ENCODE peak calls at places on chromosomes 6 and 20, in seven cellular contexts. One of them, this sample, is unnamed.

GRCh38 chr6:34128045-34128444 is 17.8 kb downstream of the GRM4 start:
- DNase-seq in stomach: no peak
- DNase-seq in GM12878: no peak
- DNase-seq in H1: no peak
- DNase-seq in sigmoid colon: no peak
- DNase-seq in A549: no peak
- DNase-seq in K562: no peak
- DNase-seq in this sample: no peak

GRCh38 chr6:163354085-163354484 is 60.4 kb upstream of the QKI start:
- DNase-seq in stomach: no peak
- DNase-seq in GM12878: no peak
- DNase-seq in A549: no peak
- DNase-seq in K562: no peak
- DNase-seq in H1: no peak
- DNase-seq in sigmoid colon: no peak
- DNase-seq in this sample: no peak

GRCh38 chr6:14612016-14612415 is 494.4 kb downstream of the CD83 start:
- DNase-seq in GM12878: no peak
- DNase-seq in A549: no peak
- DNase-seq in stomach: no peak
- DNase-seq in H1: no peak
- DNase-seq in K562: no peak
- DNase-seq in sigmoid colon: no peak
- DNase-seq in this sample: no peak

GRCh38 chr20:32034581-32035397 is 17.3 kb upstream of the HCK start:
- DNase-seq in H1: no peak
- DNase-seq in A549: peak; percentile 21
- DNase-seq in sigmoid colon: no peak
- DNase-seq in GM12878: no peak
- DNase-seq in K562: no peak
- DNase-seq in stomach: no peak
- DNase-seq in this sample: peak; percentile 52

GRCh38 chr6:131754088-131754487 is 43.3 kb upstream of the CTAGE9 start:
- DNase-seq in stomach: no peak
- DNase-seq in sigmoid colon: no peak
- DNase-seq in K562: no peak
- DNase-seq in H1: no peak
- DNase-seq in GM12878: no peak
- DNase-seq in A549: no peak
- DNase-seq in this sample: no peak

GRCh38 chr6:159100011-159100788 is 55.4 kb upstream of the TAGAP start:
- DNase-seq in sigmoid colon: no peak
- DNase-seq in GM12878: no peak
- DNase-seq in stomach: no peak
- DNase-seq in H1: no peak
- DNase-seq in K562: no peak
- DNase-seq in A549: no peak
- DNase-seq in this sample: no peak

GRCh38 chr6:67615796-67616195 is 1019.3 kb upstream of the ADGRB3 start:
- DNase-seq in stomach: no peak
- DNase-seq in GM12878: no peak
- DNase-seq in A549: no peak
- DNase-seq in K562: no peak
- DNase-seq in H1: no peak
- DNase-seq in sigmoid colon: no peak
- DNase-seq in this sample: no peak

GRCh38 chr6:110352603-110353303 is 5.4 kb downstream of the METTL24 start:
- DNase-seq in H1: no peak
- DNase-seq in GM12878: no peak
- DNase-seq in sigmoid colon: no peak
- DNase-seq in A549: no peak
- DNase-seq in stomach: no peak
- DNase-seq in K562: no peak
- DNase-seq in this sample: no peak

GRCh38 chr6:117906905-117907599 is at the start of gene SLC35F1:
- DNase-seq in A549: peak; percentile 6
- DNase-seq in H1: peak; percentile 89
- DNase-seq in sigmoid colon: no peak
- DNase-seq in stomach: peak; percentile 40
- DNase-seq in GM12878: no peak
- DNase-seq in K562: peak; percentile 34
- DNase-seq in this sample: peak; percentile 87

GRCh38 chr20:31572042-31572700 is 32.9 kb upstream of the ID1 start:
- DNase-seq in stomach: no peak
- DNase-seq in A549: no peak
- DNase-seq in GM12878: no peak
- DNase-seq in H1: no peak
- DNase-seq in K562: no peak
- DNase-seq in sigmoid colon: no peak
- DNase-seq in this sample: no peak

GRCh38 chr20:23152308-23152892 is 66.3 kb upstream of the CD93 start:
- DNase-seq in A549: peak; percentile 36
- DNase-seq in GM12878: no peak
- DNase-seq in stomach: peak; percentile 49
- DNase-seq in H1: peak; percentile 27
- DNase-seq in sigmoid colon: peak; percentile 85
- DNase-seq in K562: peak; percentile 88
- DNase-seq in this sample: peak; percentile 87

GRCh38 chr6:159761873-159762680 is at the start of gene ACAT2:
- DNase-seq in stomach: peak; percentile 97
- DNase-seq in H1: peak; percentile 93
- DNase-seq in GM12878: peak; percentile 78
- DNase-seq in K562: peak; percentile 100
- DNase-seq in sigmoid colon: peak; percentile 99
- DNase-seq in A549: peak; percentile 92
- DNase-seq in this sample: peak; percentile 98

GRCh38 chr20:38084425-38084951 is 50.9 kb downstream of the RPRD1B start:
- DNase-seq in A549: peak; percentile 29
- DNase-seq in GM12878: no peak
- DNase-seq in sigmoid colon: no peak
- DNase-seq in H1: no peak
- DNase-seq in stomach: no peak
- DNase-seq in K562: peak; percentile 70
- DNase-seq in this sample: no peak

GRCh38 chr6:137471497-137471896 is 22.7 kb downstream of the OLIG3 start:
- DNase-seq in sigmoid colon: no peak
- DNase-seq in H1: no peak
- DNase-seq in K562: no peak
- DNase-seq in stomach: no peak
- DNase-seq in A549: no peak
- DNase-seq in GM12878: no peak
- DNase-seq in this sample: no peak

GRCh38 chr20:768426-768978 is at the start of gene SLC52A3:
- DNase-seq in sigmoid colon: no peak
- DNase-seq in K562: peak; percentile 60
- DNase-seq in GM12878: no peak
- DNase-seq in stomach: peak; percentile 89
- DNase-seq in H1: peak; percentile 80
- DNase-seq in A549: peak; percentile 79
- DNase-seq in this sample: no peak

GRCh38 chr20:7361321-7361720 is 578.9 kb downstream of the HAO1 start:
- DNase-seq in sigmoid colon: no peak
- DNase-seq in H1: no peak
- DNase-seq in stomach: no peak
- DNase-seq in K562: no peak
- DNase-seq in A549: no peak
- DNase-seq in GM12878: no peak
- DNase-seq in this sample: no peak

GRCh38 chr6:119428647-119429046 is 79.1 kb upstream of the MAN1A1 start:
- DNase-seq in K562: peak; percentile 14
- DNase-seq in GM12878: no peak
- DNase-seq in stomach: no peak
- DNase-seq in sigmoid colon: no peak
- DNase-seq in A549: no peak
- DNase-seq in H1: no peak
- DNase-seq in this sample: no peak

GRCh38 chr6:111747791-111748190 is 125.5 kb downstream of the FYN start:
- DNase-seq in K562: no peak
- DNase-seq in stomach: no peak
- DNase-seq in GM12878: no peak
- DNase-seq in sigmoid colon: no peak
- DNase-seq in A549: no peak
- DNase-seq in H1: no peak
- DNase-seq in this sample: no peak

GRCh38 chr6:17484201-17484606 is 90.8 kb downstream of the CAP2 start:
- DNase-seq in stomach: no peak
- DNase-seq in A549: no peak
- DNase-seq in H1: peak; percentile 10
- DNase-seq in sigmoid colon: no peak
- DNase-seq in K562: no peak
- DNase-seq in GM12878: no peak
- DNase-seq in this sample: no peak
- TF ChIP-seq EP300 in stomach: no peak
- TF ChIP-seq EP300 in A549: no peak
- TF ChIP-seq EP300 in H1: no peak
- TF ChIP-seq EP300 in sigmoid colon: no peak
- TF ChIP-seq EP300 in K562: no peak
- TF ChIP-seq EP300 in GM12878: no peak
- TF ChIP-seq EP300 in this sample: no peak

GRCh38 chr20:43586641-43587040 is 4.1 kb upstream of the IFT52 start:
- DNase-seq in stomach: no peak
- DNase-seq in A549: no peak
- DNase-seq in GM12878: no peak
- DNase-seq in K562: no peak
- DNase-seq in sigmoid colon: no peak
- DNase-seq in H1: no peak
- DNase-seq in this sample: no peak

GRCh38 chr20:43590036-43590391 is 723 bp upstream of the IFT52 start:
- DNase-seq in GM12878: no peak
- DNase-seq in sigmoid colon: peak; percentile 61
- DNase-seq in stomach: no peak
- DNase-seq in K562: no peak
- DNase-seq in H1: peak; percentile 50
- DNase-seq in A549: no peak
- DNase-seq in this sample: peak; percentile 26

GRCh38 chr20:43590392-43591303 is at the start of gene IFT52:
- DNase-seq in sigmoid colon: peak; percentile 97
- DNase-seq in GM12878: peak; percentile 81
- DNase-seq in K562: peak; percentile 90
- DNase-seq in stomach: peak; percentile 93
- DNase-seq in H1: peak; percentile 89
- DNase-seq in A549: peak; percentile 93
- DNase-seq in this sample: peak; percentile 95
- TF ChIP-seq EP300 in sigmoid colon: no peak
- TF ChIP-seq EP300 in GM12878: no peak
- TF ChIP-seq EP300 in K562: no peak
- TF ChIP-seq EP300 in stomach: no peak
- TF ChIP-seq EP300 in H1: no peak
- TF ChIP-seq EP300 in A549: no peak
- TF ChIP-seq EP300 in this sample: no peak

GRCh38 chr6:157761926-157762325 is 61.1 kb upstream of the SNX9 start:
- DNase-seq in H1: no peak
- DNase-seq in K562: no peak
- DNase-seq in A549: no peak
- DNase-seq in stomach: no peak
- DNase-seq in GM12878: no peak
- DNase-seq in sigmoid colon: no peak
- DNase-seq in this sample: no peak

GRCh38 chr6:157763894-157764345 is 59.1 kb upstream of the SNX9 start:
- DNase-seq in A549: no peak
- DNase-seq in stomach: no peak
- DNase-seq in sigmoid colon: no peak
- DNase-seq in K562: no peak
- DNase-seq in GM12878: peak; percentile 56
- DNase-seq in H1: no peak
- DNase-seq in this sample: no peak

GRCh38 chr6:157762636-157763035 is 60.4 kb upstream of the SNX9 start:
- DNase-seq in stomach: no peak
- DNase-seq in sigmoid colon: no peak
- DNase-seq in A549: peak; percentile 21
- DNase-seq in K562: peak; percentile 56
- DNase-seq in GM12878: no peak
- DNase-seq in H1: no peak
- DNase-seq in this sample: no peak

GRCh38 chr6:157764346-157765068 is 58.5 kb upstream of the SNX9 start:
- DNase-seq in A549: peak; percentile 88
- DNase-seq in GM12878: peak; percentile 95
- DNase-seq in K562: peak; percentile 66
- DNase-seq in sigmoid colon: peak; percentile 95
- DNase-seq in H1: no peak
- DNase-seq in stomach: peak; percentile 78
- DNase-seq in this sample: peak; percentile 87

DNA sequence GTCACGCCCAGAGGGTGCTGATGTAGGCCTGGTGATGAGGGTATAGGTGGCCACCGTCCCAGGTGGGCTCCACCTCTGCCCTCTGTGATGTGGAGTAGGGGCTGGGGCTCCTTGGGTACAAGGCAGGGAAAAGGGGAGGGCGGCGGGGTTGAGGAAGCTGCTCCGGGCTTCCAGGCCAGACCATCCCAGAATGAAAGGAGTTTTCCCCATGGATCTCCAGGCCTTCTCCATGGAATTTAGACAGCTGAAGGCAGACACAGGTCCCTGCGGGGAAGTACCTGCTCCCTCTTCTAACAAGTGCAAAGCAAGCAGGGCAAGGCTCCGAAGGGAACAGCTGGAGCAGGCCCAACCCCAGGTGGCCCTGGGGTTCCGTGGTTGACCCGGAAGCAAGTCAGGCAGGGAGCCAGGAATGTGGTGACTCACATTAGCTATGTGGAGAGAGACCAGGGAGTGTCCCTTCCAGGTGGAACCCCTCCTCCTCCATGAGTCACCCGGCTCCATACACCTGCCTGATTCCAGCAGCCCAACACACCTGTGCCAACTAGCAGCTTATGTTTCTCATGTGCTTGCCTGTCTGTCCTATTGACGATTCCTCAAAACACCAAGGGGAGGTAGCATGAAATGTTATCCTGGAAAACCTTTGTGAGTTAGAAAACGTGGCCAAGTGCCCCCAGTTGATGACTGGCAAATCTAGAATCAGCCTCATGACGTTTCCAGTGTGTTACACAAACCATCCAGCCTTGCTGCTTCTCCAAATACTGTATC is 59.7 kb upstream of the SNX9 start:
- DNase-seq in sigmoid colon: peak; percentile 81
- DNase-seq in K562: peak; percentile 79
- DNase-seq in stomach: peak; percentile 99
- DNase-seq in GM12878: no peak
- DNase-seq in A549: peak; percentile 84
- DNase-seq in H1: peak; percentile 65
- DNase-seq in this sample: peak; percentile 97
- TF ChIP-seq EP300 in sigmoid colon: no peak
- TF ChIP-seq EP300 in K562: peak; percentile 56
- TF ChIP-seq EP300 in stomach: no peak
- TF ChIP-seq EP300 in GM12878: no peak
- TF ChIP-seq EP300 in A549: peak; percentile 37
- TF ChIP-seq EP300 in H1: no peak
- TF ChIP-seq EP300 in this sample: no peak

GRCh38 chr6:126077810-126078791 is 91.8 kb downstream of the TRMT11 start:
- DNase-seq in sigmoid colon: peak; percentile 90
- DNase-seq in A549: no peak
- DNase-seq in H1: no peak
- DNase-seq in GM12878: no peak
- DNase-seq in stomach: no peak
- DNase-seq in K562: no peak
- DNase-seq in this sample: no peak
- TF ChIP-seq EP300 in sigmoid colon: no peak
- TF ChIP-seq EP300 in A549: no peak
- TF ChIP-seq EP300 in H1: no peak
- TF ChIP-seq EP300 in GM12878: no peak
- TF ChIP-seq EP300 in stomach: no peak
- TF ChIP-seq EP300 in K562: no peak
- TF ChIP-seq EP300 in this sample: no peak